ENCODE peak calls at places on chromosomes 6 and 20, in six cellular contexts. H is hepatocyte, N is heart right ventricle, E is A549, Z is lower leg skin, B is Peyer's patch. Y is an unnamed sample.

GRCh38 chr6:148593130-148593812 is 153.6 kb upstream of the UST start:
- DNase-seq in H (no peak), N (peak), E (no peak), Z (peak), B (no peak), Y (no peak)

GRCh38 chr6:56742122-56742791 is 99.6 kb upstream of the DST start:
- DNase-seq in H (no peak), N (no peak), E (no peak), Z (no peak), B (no peak), Y (no peak)

GRCh38 chr20:36644032-36644712 is 1.8 kb downstream of the SLA2 start:
- DNase-seq in H (no peak), N (no peak), E (no peak), Z (no peak), B (peak), Y (no peak)

GRCh38 chr6:133501675-133502275 is 260.6 kb downstream of the EYA4 start:
- DNase-seq in H (no peak), N (no peak), E (no peak), Z (no peak), B (no peak), Y (no peak)

GRCh38 chr20:44208165-44208564 is 2.4 kb downstream of the OSER1 start:
- DNase-seq in H (no peak), N (no peak), E (no peak), Z (no peak), B (no peak), Y (no peak)

GRCh38 chr6:68778356-68779020 is 143.4 kb downstream of the ADGRB3 start:
- DNase-seq in H (peak), N (no peak), E (no peak), Z (no peak), B (no peak), Y (peak)

GRCh38 chr20:32522525-32522774 is 62.7 kb downstream of the NOL4L start:
- DNase-seq in H (no peak), N (no peak), E (no peak), Z (no peak), B (no peak), Y (no peak)

GRCh38 chr20:1206749-1207148 is 3.5 kb downstream of the C20orf202 start:
- DNase-seq in H (no peak), N (no peak), E (no peak), Z (no peak), B (no peak), Y (no peak)

GRCh38 chr6:73942581-73942980 is 246.6 kb downstream of the CD109 start:
- DNase-seq in H (no peak), N (no peak), E (no peak), Z (no peak), B (no peak), Y (no peak)
- TF ChIP-seq CTCF in H (no peak), N (no peak), E (no peak), Z (no peak), B (no peak), Y (no peak)

DNA sequence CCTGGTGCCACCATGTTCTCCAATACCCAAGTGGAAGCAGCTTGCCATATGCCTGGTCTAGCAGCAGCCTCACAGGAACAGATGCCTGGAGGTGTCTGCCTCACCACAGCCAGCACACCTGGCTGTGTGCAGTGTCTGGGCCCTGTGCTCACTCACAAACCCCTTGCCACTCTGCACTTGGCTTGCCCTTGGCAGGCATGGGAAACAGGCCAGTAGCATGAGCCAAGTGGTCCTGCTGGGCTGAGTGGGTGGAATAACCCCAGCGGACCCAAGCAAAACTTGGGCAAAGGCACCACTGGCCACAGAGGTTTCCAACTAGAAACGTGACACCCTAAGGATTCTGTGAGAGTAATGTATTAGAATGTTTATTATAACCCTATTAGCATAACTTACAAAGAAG is 600.5 kb upstream of the GJE1 start:
- DNase-seq in H (no peak), N (no peak), E (no peak), Z (no peak), B (no peak), Y (no peak)
- TF ChIP-seq CTCF in H (no peak), N (no peak), E (no peak), Z (no peak), B (no peak), Y (no peak)

GRCh38 chr20:52269926-52270325 is 78.3 kb upstream of the ZFP64 start:
- DNase-seq in H (no peak), N (no peak), E (no peak), Z (no peak), B (no peak), Y (no peak)
- TF ChIP-seq CTCF in H (no peak), N (no peak), E (no peak), Z (no peak), B (no peak), Y (no peak)

GRCh38 chr6:114541794-114542193 is 199.0 kb upstream of the HS3ST5 start:
- DNase-seq in H (no peak), N (no peak), E (no peak), Z (no peak), B (no peak), Y (no peak)
- TF ChIP-seq CTCF in H (no peak), N (no peak), E (no peak), Z (no peak), B (no peak), Y (no peak)

GRCh38 chr20:57435498-57436222 is 44.5 kb downstream of the RBM38 start:
- DNase-seq in H (no peak), N (peak), E (no peak), Z (peak), B (peak), Y (no peak)
- TF ChIP-seq CTCF in H (no peak), N (peak), E (no peak), Z (no peak), B (no peak), Y (no peak)

GRCh38 chr6:80316655-80317332 is 210.3 kb downstream of the BCKDHB start:
- DNase-seq in H (no peak), N (no peak), E (no peak), Z (no peak), B (no peak), Y (no peak)
- TF ChIP-seq CTCF in H (no peak), N (no peak), E (no peak), Z (no peak), B (no peak), Y (no peak)

DNA sequence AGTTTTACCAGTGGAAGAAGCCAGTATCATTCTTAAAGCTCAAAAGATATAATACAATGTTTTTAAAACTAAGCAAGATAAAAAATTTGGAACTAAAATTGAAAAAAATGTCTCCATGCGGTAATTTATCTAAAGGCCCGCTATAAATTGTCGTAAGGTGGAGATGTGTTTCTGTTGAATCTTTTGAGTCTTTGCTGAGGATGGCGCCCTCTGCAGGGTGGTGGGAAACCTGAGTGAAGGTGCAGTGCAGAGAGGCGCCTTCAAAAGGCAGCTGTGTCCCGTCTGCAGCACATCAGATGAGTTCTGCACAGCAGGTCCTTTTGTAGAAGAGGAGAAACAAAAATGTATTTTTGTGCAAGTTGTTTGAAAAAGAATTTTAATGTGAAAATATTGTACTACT is 29.4 kb upstream of the KIF25 start:
- DNase-seq in H (no peak), N (no peak), E (peak), Z (no peak), B (peak), Y (peak)
- TF ChIP-seq CTCF in H (peak), N (peak), E (peak), Z (no peak), B (peak), Y (peak)

GRCh38 chr6:118383924-118384323 is 164.2 kb upstream of the PLN start:
- DNase-seq in H (no peak), N (no peak), E (no peak), Z (no peak), B (no peak), Y (no peak)
- TF ChIP-seq CTCF in H (no peak), N (no peak), E (no peak), Z (no peak), B (no peak), Y (no peak)

GRCh38 chr6:160768101-160768500 is 66.1 kb downstream of the PLG start:
- DNase-seq in H (no peak), N (no peak), E (no peak), Z (no peak), B (no peak), Y (no peak)

GRCh38 chr6:160767019-160767646 is 65.1 kb downstream of the PLG start:
- DNase-seq in H (peak), N (peak), E (peak), Z (peak), B (peak), Y (peak)

GRCh38 chr6:160766657-160767018 is 64.6 kb downstream of the PLG start:
- DNase-seq in H (no peak), N (no peak), E (no peak), Z (no peak), B (no peak), Y (no peak)

GRCh38 chr6:160765412-160765811 is 63.4 kb downstream of the PLG start:
- DNase-seq in H (no peak), N (no peak), E (no peak), Z (no peak), B (no peak), Y (no peak)

GRCh38 chr6:160767647-160768019 is 65.6 kb downstream of the PLG start:
- DNase-seq in H (no peak), N (no peak), E (no peak), Z (no peak), B (no peak), Y (no peak)
- TF ChIP-seq CTCF in H (no peak), N (no peak), E (no peak), Z (no peak), B (no peak), Y (no peak)

DNA sequence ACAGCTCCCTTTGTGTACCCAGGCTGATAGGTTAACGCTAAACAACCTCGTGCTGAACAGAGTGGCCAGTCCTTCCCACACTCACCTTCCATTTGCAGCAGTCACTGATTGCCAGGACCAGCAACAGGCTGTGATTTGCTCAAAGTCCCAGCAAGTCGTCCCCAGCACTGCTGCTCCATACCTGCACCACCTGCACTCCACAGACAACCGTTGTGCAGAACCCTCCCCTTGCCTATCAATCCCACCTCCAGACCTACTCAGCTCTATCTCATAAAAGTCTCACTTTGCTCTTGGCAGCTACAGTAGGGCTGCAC is 43.1 kb upstream of the SCML4 start:
- DNase-seq in H (no peak), N (no peak), E (no peak), Z (no peak), B (no peak), Y (no peak)
- TF ChIP-seq CTCF in H (no peak), N (no peak), E (no peak), Z (no peak), B (no peak), Y (peak)